ENCODE peak calls at places on chromosomes 13 and 19, in nine cellular contexts. One of them, this sample, is unnamed.

GRCh38 chr13:103556681-103557080 is 490.5 kb upstream of the SLC10A2 start:
- DNase-seq in small intestine: no peak
- DNase-seq in breast epithelium: no peak
- DNase-seq in cardiac muscle cell: no peak
- DNase-seq in psoas muscle: no peak
- DNase-seq in fibroblast of lung: no peak
- DNase-seq in CD8-positive, alpha-beta memory T cell: no peak
- DNase-seq in PC-3: no peak
- DNase-seq in tibial artery: no peak
- DNase-seq in this sample: no peak

GRCh38 chr19:39997595-39998216 is 846 bp downstream of the ZNF546 start:
- DNase-seq in CD8-positive, alpha-beta memory T cell: no peak
- DNase-seq in psoas muscle: no peak
- DNase-seq in cardiac muscle cell: peak
- DNase-seq in breast epithelium: no peak
- DNase-seq in fibroblast of lung: peak
- DNase-seq in small intestine: no peak
- DNase-seq in PC-3: no peak
- DNase-seq in tibial artery: no peak
- DNase-seq in this sample: no peak

GRCh38 chr19:49790866-49791265 is 22.2 kb downstream of the FUZ start:
- DNase-seq in psoas muscle: peak
- DNase-seq in small intestine: no peak
- DNase-seq in PC-3: no peak
- DNase-seq in tibial artery: no peak
- DNase-seq in fibroblast of lung: no peak
- DNase-seq in cardiac muscle cell: peak
- DNase-seq in CD8-positive, alpha-beta memory T cell: no peak
- DNase-seq in breast epithelium: no peak
- DNase-seq in this sample: no peak

GRCh38 chr13:78806457-78806856 is 147.5 kb upstream of the OBI1 start:
- DNase-seq in small intestine: peak
- DNase-seq in tibial artery: no peak
- DNase-seq in psoas muscle: no peak
- DNase-seq in breast epithelium: no peak
- DNase-seq in CD8-positive, alpha-beta memory T cell: no peak
- DNase-seq in fibroblast of lung: no peak
- DNase-seq in cardiac muscle cell: peak
- DNase-seq in PC-3: peak
- DNase-seq in this sample: no peak

GRCh38 chr13:73465629-73465974 is 406.8 kb downstream of the KLF5 start:
- DNase-seq in psoas muscle: no peak
- DNase-seq in small intestine: peak
- DNase-seq in breast epithelium: no peak
- DNase-seq in tibial artery: no peak
- DNase-seq in PC-3: peak
- DNase-seq in CD8-positive, alpha-beta memory T cell: no peak
- DNase-seq in fibroblast of lung: peak
- DNase-seq in cardiac muscle cell: no peak
- DNase-seq in this sample: no peak

GRCh38 chr19:38303517-38304351 is at the start of gene C19orf33:
- DNase-seq in CD8-positive, alpha-beta memory T cell: no peak
- DNase-seq in breast epithelium: peak
- DNase-seq in small intestine: peak
- DNase-seq in fibroblast of lung: peak
- DNase-seq in tibial artery: no peak
- DNase-seq in PC-3: peak
- DNase-seq in psoas muscle: no peak
- DNase-seq in cardiac muscle cell: no peak
- DNase-seq in this sample: peak

GRCh38 chr19:38209671-38210457 is 14.2 kb downstream of the DPF1 start:
- DNase-seq in cardiac muscle cell: peak
- DNase-seq in small intestine: peak
- DNase-seq in fibroblast of lung: peak
- DNase-seq in breast epithelium: peak
- DNase-seq in CD8-positive, alpha-beta memory T cell: no peak
- DNase-seq in psoas muscle: peak
- DNase-seq in tibial artery: peak
- DNase-seq in PC-3: no peak
- DNase-seq in this sample: peak

GRCh38 chr13:113551081-113552000 is 33.2 kb upstream of the TFDP1 start:
- DNase-seq in cardiac muscle cell: no peak
- DNase-seq in small intestine: no peak
- DNase-seq in fibroblast of lung: no peak
- DNase-seq in PC-3: no peak
- DNase-seq in breast epithelium: peak
- DNase-seq in CD8-positive, alpha-beta memory T cell: no peak
- DNase-seq in psoas muscle: no peak
- DNase-seq in tibial artery: no peak
- DNase-seq in this sample: peak

GRCh38 chr13:41061914-41062837 is 867 bp downstream of the WBP4 start:
- DNase-seq in psoas muscle: no peak
- DNase-seq in cardiac muscle cell: peak
- DNase-seq in breast epithelium: no peak
- DNase-seq in PC-3: peak
- DNase-seq in CD8-positive, alpha-beta memory T cell: no peak
- DNase-seq in fibroblast of lung: peak
- DNase-seq in tibial artery: no peak
- DNase-seq in small intestine: peak
- DNase-seq in this sample: no peak

GRCh38 chr13:106690779-106691178 is 122.8 kb upstream of the ARGLU1 start:
- DNase-seq in CD8-positive, alpha-beta memory T cell: no peak
- DNase-seq in psoas muscle: no peak
- DNase-seq in small intestine: no peak
- DNase-seq in fibroblast of lung: no peak
- DNase-seq in breast epithelium: no peak
- DNase-seq in PC-3: no peak
- DNase-seq in tibial artery: no peak
- DNase-seq in cardiac muscle cell: peak
- DNase-seq in this sample: no peak

GRCh38 chr19:49421039-49421877 is 2.0 kb downstream of the PTH2 start:
- DNase-seq in tibial artery: peak
- DNase-seq in PC-3: peak
- DNase-seq in CD8-positive, alpha-beta memory T cell: no peak
- DNase-seq in breast epithelium: peak
- DNase-seq in small intestine: peak
- DNase-seq in cardiac muscle cell: peak
- DNase-seq in fibroblast of lung: peak
- DNase-seq in psoas muscle: peak
- DNase-seq in this sample: peak

DNA sequence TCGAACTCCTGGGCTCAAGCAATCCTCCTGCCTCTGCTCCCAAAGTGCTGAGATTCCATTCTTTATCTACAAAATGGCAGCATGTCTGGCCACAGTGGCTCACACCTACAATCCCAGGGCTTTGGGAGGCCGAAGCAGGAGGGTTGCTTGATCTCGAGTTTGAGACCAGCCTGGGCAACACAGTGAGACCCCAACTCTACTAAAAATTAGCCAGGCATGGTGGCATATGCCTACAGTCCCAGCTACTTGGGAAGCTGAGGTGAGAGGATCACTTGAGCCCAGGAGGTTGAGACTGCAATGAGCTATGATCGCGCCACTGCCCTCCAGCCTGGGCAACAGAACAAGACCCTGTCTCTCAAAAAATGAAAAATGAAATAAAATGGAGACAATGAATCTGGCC is 6.1 kb downstream of the NAPA start:
- DNase-seq in tibial artery: no peak
- DNase-seq in fibroblast of lung: no peak
- DNase-seq in psoas muscle: no peak
- DNase-seq in PC-3: no peak
- DNase-seq in breast epithelium: no peak
- DNase-seq in CD8-positive, alpha-beta memory T cell: no peak
- DNase-seq in small intestine: no peak
- DNase-seq in cardiac muscle cell: no peak
- DNase-seq in this sample: no peak
- H3K27ac ChIP-seq in tibial artery: no peak
- H3K27ac ChIP-seq in fibroblast of lung: no peak
- H3K27ac ChIP-seq in psoas muscle: peak
- H3K27ac ChIP-seq in PC-3: no peak
- H3K27ac ChIP-seq in breast epithelium: peak
- H3K27ac ChIP-seq in CD8-positive, alpha-beta memory T cell: no peak
- H3K27ac ChIP-seq in small intestine: no peak
- H3K27ac ChIP-seq in cardiac muscle cell: no peak
- H3K27ac ChIP-seq in this sample: no peak

GRCh38 chr19:17183858-17184271 is 31.3 kb upstream of the USE1 start:
- DNase-seq in psoas muscle: no peak
- DNase-seq in PC-3: no peak
- DNase-seq in tibial artery: no peak
- DNase-seq in small intestine: no peak
- DNase-seq in cardiac muscle cell: no peak
- DNase-seq in CD8-positive, alpha-beta memory T cell: peak
- DNase-seq in fibroblast of lung: no peak
- DNase-seq in breast epithelium: no peak
- DNase-seq in this sample: no peak
- H3K27ac ChIP-seq in psoas muscle: no peak
- H3K27ac ChIP-seq in PC-3: no peak
- H3K27ac ChIP-seq in tibial artery: no peak
- H3K27ac ChIP-seq in small intestine: peak
- H3K27ac ChIP-seq in cardiac muscle cell: no peak
- H3K27ac ChIP-seq in CD8-positive, alpha-beta memory T cell: peak
- H3K27ac ChIP-seq in fibroblast of lung: no peak
- H3K27ac ChIP-seq in breast epithelium: no peak
- H3K27ac ChIP-seq in this sample: peak

GRCh38 chr13:33138441-33138840 is 122.2 kb downstream of the KL start:
- DNase-seq in CD8-positive, alpha-beta memory T cell: no peak
- DNase-seq in cardiac muscle cell: no peak
- DNase-seq in PC-3: no peak
- DNase-seq in tibial artery: no peak
- DNase-seq in breast epithelium: no peak
- DNase-seq in psoas muscle: peak
- DNase-seq in fibroblast of lung: no peak
- DNase-seq in small intestine: no peak
- DNase-seq in this sample: no peak
- H3K27ac ChIP-seq in CD8-positive, alpha-beta memory T cell: no peak
- H3K27ac ChIP-seq in cardiac muscle cell: no peak
- H3K27ac ChIP-seq in PC-3: no peak
- H3K27ac ChIP-seq in tibial artery: peak
- H3K27ac ChIP-seq in breast epithelium: peak
- H3K27ac ChIP-seq in psoas muscle: peak
- H3K27ac ChIP-seq in fibroblast of lung: no peak
- H3K27ac ChIP-seq in small intestine: no peak
- H3K27ac ChIP-seq in this sample: no peak

GRCh38 chr19:12090807-12091206 is 26.3 kb downstream of the ZNF844 start:
- DNase-seq in PC-3: peak
- DNase-seq in cardiac muscle cell: peak
- DNase-seq in tibial artery: peak
- DNase-seq in fibroblast of lung: peak
- DNase-seq in psoas muscle: peak
- DNase-seq in breast epithelium: peak
- DNase-seq in small intestine: peak
- DNase-seq in CD8-positive, alpha-beta memory T cell: peak
- DNase-seq in this sample: peak
- H3K27ac ChIP-seq in PC-3: no peak
- H3K27ac ChIP-seq in cardiac muscle cell: peak
- H3K27ac ChIP-seq in tibial artery: no peak
- H3K27ac ChIP-seq in fibroblast of lung: no peak
- H3K27ac ChIP-seq in psoas muscle: no peak
- H3K27ac ChIP-seq in breast epithelium: no peak
- H3K27ac ChIP-seq in small intestine: no peak
- H3K27ac ChIP-seq in CD8-positive, alpha-beta memory T cell: no peak
- H3K27ac ChIP-seq in this sample: no peak

This sample was measured in lower lobe of right lung.